ENCODE peak calls at places on chromosomes 4 and X, in five cellular contexts. V is ascending aorta, S is dorsolateral prefrontal cortex, A is HFF-Myc, P is right lobe of liver. L is an unnamed sample.

GRCh38 chrX:108070891-108071290 is 20.5 kb downstream of the PSMD10 start:
- DNase-seq in V (no peak), S (no peak), A (peak), P (no peak), L (no peak)

GRCh38 chrX:8043121-8043520 is 115.9 kb upstream of the PNPLA4 start:
- DNase-seq in V (no peak), S (no peak), A (no peak), P (no peak), L (no peak)

GRCh38 chr4:93897559-93897958 is 69.0 kb downstream of the ATOH1 start:
- DNase-seq in V (no peak), S (no peak), A (no peak), P (no peak), L (no peak)

GRCh38 chrX:16646366-16647168 is 3.4 kb upstream of the S100G start:
- DNase-seq in V (no peak), S (no peak), A (no peak), P (no peak), L (no peak)

GRCh38 chr4:2803624-2804448 is 11.0 kb downstream of the SH3BP2 start:
- DNase-seq in V (no peak), S (no peak), A (no peak), P (peak), L (no peak)

GRCh38 chrX:134727363-134727762 is 69.1 kb upstream of the PLAC1 start:
- DNase-seq in V (no peak), S (no peak), A (no peak), P (no peak), L (no peak)

GRCh38 chr4:6926681-6927478 is 17.3 kb downstream of the TBC1D14 start:
- DNase-seq in V (no peak), S (no peak), A (no peak), P (peak), L (peak)

GRCh38 chr4:122602277-122603142 is 18.4 kb downstream of the IL21 start:
- DNase-seq in V (no peak), S (no peak), A (peak), P (no peak), L (no peak)

GRCh38 chr4:116358633-116359222 is 726.6 kb downstream of the TRAM1L1 start:
- DNase-seq in V (no peak), S (no peak), A (peak), P (no peak), L (peak)

GRCh38 chr4:181952478-181952877 is 290.7 kb upstream of the TENM3 start:
- DNase-seq in V (no peak), S (no peak), A (no peak), P (no peak), L (no peak)

GRCh38 chr4:184383497-184384055 is 90.8 kb downstream of the IRF2 start:
- DNase-seq in V (no peak), S (no peak), A (peak), P (no peak), L (no peak)

GRCh38 chr4:48472794-48473193 is 10.3 kb upstream of the SLC10A4 start:
- DNase-seq in V (no peak), S (no peak), A (no peak), P (no peak), L (no peak)

GRCh38 chrX:107775000-107775733 is 420 bp downstream of the TSC22D3 start:
- DNase-seq in V (no peak), S (no peak), A (no peak), P (no peak), L (no peak)

GRCh38 chr4:152328595-152328994 is 207.3 kb downstream of the FBXW7 start:
- DNase-seq in V (no peak), S (no peak), A (no peak), P (no peak), L (no peak)

GRCh38 chr4:138681000-138681604 is 334.5 kb upstream of the NOCT start:
- DNase-seq in V (no peak), S (peak), A (peak), P (peak), L (peak)

GRCh38 chr4:156419080-156419638 is 465.5 kb upstream of the CTSO start:
- DNase-seq in V (no peak), S (no peak), A (no peak), P (no peak), L (no peak)

GRCh38 chr4:8238515-8239053 is 31.0 kb upstream of the HTRA3 start:
- DNase-seq in V (no peak), S (no peak), A (no peak), P (no peak), L (no peak)

GRCh38 chrX:134694333-134694925 is 36.2 kb upstream of the PLAC1 start:
- DNase-seq in V (no peak), S (no peak), A (no peak), P (no peak), L (no peak)

GRCh38 chrX:140923118-140923517 is 79.3 kb upstream of the SPANXB1 start:
- DNase-seq in V (no peak), S (no peak), A (no peak), P (no peak), L (no peak)

GRCh38 chrX:121755541-121755940 is 708.1 kb downstream of the GLUD2 start:
- DNase-seq in V (no peak), S (no peak), A (no peak), P (no peak), L (no peak)

GRCh38 chr4:10072420-10073017 is 44.1 kb downstream of the WDR1 start:
- DNase-seq in V (no peak), S (no peak), A (no peak), P (no peak), L (peak)

GRCh38 chr4:132619968-132620367 is 529.1 kb upstream of the PCDH10 start:
- DNase-seq in V (no peak), S (no peak), A (no peak), P (no peak), L (no peak)

GRCh38 chr4:132614682-132615081 is 534.4 kb upstream of the PCDH10 start:
- DNase-seq in V (no peak), S (no peak), A (no peak), P (no peak), L (no peak)
- TF ChIP-seq CTCF in V (no peak), S (peak), A (no peak), P (no peak), L (no peak)

DNA sequence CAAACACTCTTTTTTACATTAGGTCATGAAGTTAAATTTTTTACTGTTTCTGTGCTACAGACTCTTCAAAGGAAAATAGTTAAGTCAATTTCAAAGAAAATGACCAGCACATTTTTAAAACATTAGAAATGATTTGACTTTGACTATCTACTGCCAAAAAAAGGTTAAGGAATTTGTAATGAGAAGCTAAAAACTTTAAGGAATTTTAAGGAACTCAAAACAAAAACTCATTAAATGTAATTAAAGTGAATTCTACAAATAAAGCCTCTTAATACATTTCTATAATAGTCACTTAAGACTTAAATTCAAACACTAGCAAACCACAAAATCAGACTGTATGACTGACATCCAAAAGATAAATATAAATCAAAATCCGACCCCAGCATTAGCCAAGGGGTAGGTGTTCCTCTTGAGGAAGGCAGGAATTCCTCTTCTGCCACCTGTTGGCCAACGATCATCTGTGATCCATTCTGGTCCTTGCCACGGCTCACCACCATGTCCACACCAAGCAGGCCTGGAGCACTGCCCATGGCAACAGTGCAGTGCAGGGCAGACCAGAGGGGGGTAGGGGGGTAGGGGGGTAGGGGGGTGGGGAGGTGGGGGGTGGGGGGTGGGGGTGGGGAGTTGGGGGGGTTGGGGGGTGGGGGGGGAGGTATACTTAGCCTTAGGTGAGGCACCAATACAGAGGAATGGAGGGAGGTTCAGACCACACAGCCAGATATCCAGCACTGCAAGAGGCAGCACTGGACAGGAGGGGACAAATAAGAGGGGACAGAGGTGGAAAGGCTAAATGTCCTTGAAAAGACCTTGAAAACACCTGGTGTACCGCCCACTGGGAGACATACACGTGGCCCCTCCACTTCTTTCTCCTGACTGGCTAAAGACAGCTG is 287.4 kb downstream of the CHIC1 start:
- DNase-seq in V (no peak), S (no peak), A (no peak), P (peak), L (no peak)
- TF ChIP-seq CTCF in V (no peak), S (no peak), A (peak), P (peak), L (peak)

GRCh38 chrX:26670521-26670920 is 454.6 kb downstream of the MAGEB5 start:
- DNase-seq in V (no peak), S (no peak), A (no peak), P (no peak), L (no peak)

DNA sequence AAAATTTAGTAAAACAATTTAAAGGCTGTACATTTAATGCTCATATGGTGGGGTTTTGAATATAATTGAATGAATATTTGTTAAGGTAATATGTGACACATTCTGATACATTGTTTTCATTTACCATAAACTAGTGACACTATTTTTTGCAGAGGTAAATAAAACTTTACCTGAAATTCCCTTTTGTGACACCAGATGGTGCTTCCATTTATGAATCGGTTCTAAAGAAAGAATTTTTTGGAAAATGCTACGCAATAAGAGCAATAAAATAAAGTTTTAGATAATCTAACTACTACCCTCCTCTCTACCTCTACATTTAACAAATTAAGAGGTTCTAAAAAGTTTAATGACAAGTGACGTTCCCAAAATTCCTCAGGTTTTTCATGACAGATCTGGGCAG is 448.9 kb downstream of the MAGEB5 start:
- DNase-seq in V (no peak), S (no peak), A (no peak), P (no peak), L (no peak)
- TF ChIP-seq CTCF in V (no peak), S (no peak), A (no peak), P (no peak), L (no peak)

GRCh38 chr4:13248621-13249298 is 235.4 kb downstream of the RAB28 start:
- DNase-seq in V (no peak), S (no peak), A (no peak), P (no peak), L (no peak)
- TF ChIP-seq CTCF in V (no peak), S (no peak), A (peak), P (peak), L (no peak)

L was measured in Peyer's patch.